ENCODE peak calls at places on chromosomes 13 and 19, in eight cellular contexts. U is CD8-positive, alpha-beta T cell; N is hepatocyte; Q is Peyer's patch; H is cardiac fibroblast; R is GM12865; P is pancreas; M is esophagus muscularis mucosa. X is an unnamed sample.

GRCh38 chr13:26996965-26997752 is 174.5 kb downstream of the USP12 start:
- DNase-seq in Q (no peak), M (no peak), P (no peak), N (no peak), R (peak), U (no peak), H (no peak), X (no peak)

GRCh38 chr13:29948791-29949190 is 98.4 kb upstream of the UBL3 start:
- DNase-seq in Q (no peak), U (no peak), N (no peak), R (no peak), P (no peak), M (peak), H (no peak), X (no peak)

GRCh38 chr13:26971990-26972888 is 199.4 kb downstream of the USP12 start:
- DNase-seq in R (peak), N (peak), Q (peak), P (peak), M (no peak), U (no peak), H (no peak), X (no peak)

GRCh38 chr19:32324631-32325215 is 20.7 kb upstream of the ZNF507 start:
- DNase-seq in M (peak), N (no peak), P (no peak), Q (no peak), R (no peak), H (no peak), U (no peak), X (no peak)

GRCh38 chr13:40116008-40116407 is 460.5 kb downstream of the COG6 start:
- DNase-seq in M (no peak), P (no peak), H (peak), N (peak), Q (no peak), R (peak), U (no peak), X (peak)

GRCh38 chr19:43901395-43902390 is 33.4 kb downstream of the ZNF45 start:
- DNase-seq in Q (peak), M (peak), U (peak), P (peak), R (peak), H (peak), N (peak), X (peak)

GRCh38 chr13:113884821-113885220 is 20.9 kb upstream of the GAS6 start:
- DNase-seq in Q (no peak), H (no peak), P (no peak), N (no peak), U (no peak), M (peak), R (no peak), X (no peak)

GRCh38 chr19:45420871-45421270 is 2.8 kb downstream of the ERCC1 start:
- DNase-seq in U (no peak), H (no peak), P (no peak), Q (no peak), R (no peak), N (no peak), M (no peak), X (no peak)

GRCh38 chr13:80083516-80084085 is 257.3 kb downstream of the SPRY2 start:
- DNase-seq in M (no peak), P (no peak), H (peak), U (no peak), R (no peak), Q (no peak), N (no peak), X (peak)

GRCh38 chr13:114113961-114114360 is 18.5 kb downstream of the RASA3 start:
- DNase-seq in Q (no peak), U (no peak), H (no peak), N (no peak), R (no peak), P (no peak), M (no peak), X (no peak)

GRCh38 chr19:1789282-1790020 is 22.6 kb downstream of the ATP8B3 start:
- DNase-seq in M (no peak), P (no peak), R (no peak), U (no peak), Q (no peak), N (no peak), H (no peak), X (no peak)

GRCh38 chr13:76004411-76004810 is 368.3 kb downstream of the LMO7 start:
- DNase-seq in H (no peak), M (no peak), U (no peak), N (no peak), R (no peak), P (no peak), Q (no peak), X (no peak)

GRCh38 chr13:35712907-35713685 is 236.6 kb upstream of the MAB21L1 start:
- DNase-seq in R (no peak), H (no peak), N (peak), U (no peak), P (no peak), M (no peak), Q (no peak), X (peak)

GRCh38 chr19:19997656-19998268 is 41.5 kb downstream of the ZNF682 start:
- DNase-seq in Q (no peak), N (no peak), R (peak), P (peak), M (no peak), H (no peak), U (peak), X (no peak)

GRCh38 chr13:77966671-77967070 is 48.0 kb upstream of the EDNRB start:
- DNase-seq in U (no peak), M (no peak), N (no peak), Q (no peak), P (no peak), H (no peak), R (no peak), X (peak)

GRCh38 chr13:59391696-59392095 is 772.0 kb downstream of the DIAPH3 start:
- DNase-seq in M (no peak), H (peak), U (peak), P (peak), N (peak), R (peak), Q (no peak), X (peak)

GRCh38 chr19:37654525-37654832 is 786 bp downstream of the ZFP30 start:
- DNase-seq in H (peak), P (no peak), M (no peak), U (no peak), Q (no peak), N (no peak), R (no peak), X (peak)

GRCh38 chr19:52896431-52897148 is 845 bp downstream of the ZNF320 start:
- DNase-seq in U (no peak), P (peak), N (peak), H (peak), Q (peak), R (peak), M (no peak), X (peak)

GRCh38 chr13:56349866-56350265 is 790.9 kb upstream of the PRR20A start:
- DNase-seq in R (no peak), M (no peak), Q (no peak), H (no peak), U (no peak), N (no peak), P (no peak), X (no peak)

GRCh38 chr13:56352356-56352755 is 788.4 kb upstream of the PRR20A start:
- DNase-seq in R (no peak), N (no peak), P (no peak), H (no peak), Q (no peak), M (no peak), U (no peak), X (no peak)

GRCh38 chr13:56356690-56357089 is 784.0 kb upstream of the PRR20A start:
- DNase-seq in Q (no peak), U (no peak), H (no peak), P (no peak), R (no peak), N (no peak), M (no peak), X (no peak)

GRCh38 chr13:56351041-56351440 is 789.7 kb upstream of the PRR20A start:
- DNase-seq in N (no peak), P (no peak), R (no peak), M (no peak), Q (no peak), U (no peak), H (no peak), X (no peak)

GRCh38 chr13:56352901-56353300 is 787.8 kb upstream of the PRR20A start:
- DNase-seq in P (no peak), Q (no peak), H (no peak), R (no peak), U (no peak), N (no peak), M (no peak), X (no peak)
- H3K4me3 ChIP-seq in P (no peak), Q (no peak), H (no peak), R (no peak), U (no peak), N (no peak), M (no peak), X (no peak)

DNA sequence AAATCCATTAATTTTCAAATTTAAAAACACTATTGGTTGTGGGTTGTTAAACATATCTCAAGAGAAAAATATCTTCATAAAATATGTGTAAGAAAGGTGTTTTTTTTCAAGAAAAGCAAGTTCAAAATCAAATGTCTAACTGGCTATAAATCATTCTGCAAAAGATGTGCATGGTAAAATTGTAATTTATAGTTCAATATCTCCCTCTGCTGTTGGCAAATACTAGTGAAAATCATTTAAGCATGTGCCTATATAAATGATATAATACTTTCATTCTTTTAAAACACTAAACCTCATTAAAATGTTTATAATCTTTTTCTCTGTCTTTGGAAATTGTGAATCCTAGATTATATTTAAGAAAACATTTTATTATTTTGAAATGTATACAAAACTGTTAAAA is 17.2 kb upstream of the SLITRK6 start:
- DNase-seq in P (no peak), U (no peak), R (no peak), Q (no peak), H (no peak), N (no peak), M (no peak), X (no peak)
- TF ChIP-seq CTCF in P (no peak), U (no peak), R (no peak), Q (no peak), H (no peak), N (no peak), M (no peak), X (no peak)

GRCh38 chr19:18389736-18390074 is 3.7 kb downstream of the GDF15 start:
- DNase-seq in N (no peak), M (no peak), Q (no peak), H (no peak), U (no peak), P (no peak), R (no peak), X (no peak)
- H3K4me3 ChIP-seq in N (no peak), M (no peak), Q (no peak), H (no peak), U (no peak), P (no peak), R (no peak), X (no peak)

GRCh38 chr13:87280139-87280538 is 391.0 kb upstream of the SLITRK5 start:
- DNase-seq in N (no peak), R (no peak), U (no peak), Q (no peak), H (no peak), M (no peak), P (no peak), X (no peak)
- TF ChIP-seq CTCF in N (no peak), R (no peak), U (no peak), Q (no peak), H (no peak), M (no peak), P (no peak), X (peak)

X was measured in fibroblast of villous mesenchyme.